ENCODE peak calls at places on chromosomes 1 and 21, in six cellular contexts. D, P, L, A, T and J are unnamed samples.

GRCh38 chr1:185938396-185938795 is 204.2 kb downstream of the HMCN1 start:
- DNase-seq in P (no peak), L (no peak), D (no peak), T (no peak), A (no peak), J (no peak)

GRCh38 chr21:41245509-41246135 is 71.0 kb upstream of the FAM3B start:
- DNase-seq in A (no peak), L (no peak), D (no peak), T (peak; percentile 8), P (no peak), J (no peak)

GRCh38 chr1:28751315-28752056 is 14.7 kb downstream of the YTHDF2 start:
- DNase-seq in T (no peak), D (no peak), A (no peak), P (peak; percentile 31), L (no peak), J (no peak)

GRCh38 chr1:164689672-164690655 is 131.0 kb downstream of the PBX1 start:
- DNase-seq in P (peak; percentile 39), A (no peak), T (no peak), L (peak; percentile 70), D (no peak), J (no peak)

GRCh38 chr1:22709891-22710687 is 550 bp upstream of the EPHB2 start:
- DNase-seq in A (no peak), D (no peak), T (peak; percentile 78), L (peak; percentile 89), P (peak; percentile 70), J (no peak)

GRCh38 chr21:15837603-15838002 is 107.8 kb downstream of the USP25 start:
- DNase-seq in T (no peak), A (no peak), L (no peak), D (no peak), P (no peak), J (no peak)

GRCh38 chr1:55848906-55849305 is 633.7 kb upstream of the USP24 start:
- DNase-seq in T (peak; percentile 68), P (no peak), L (no peak), D (no peak), A (no peak), J (no peak)

GRCh38 chr1:45266151-45266801 is 59.9 kb upstream of the ZSWIM5 start:
- DNase-seq in T (peak; percentile 10), D (no peak), L (no peak), P (peak; percentile 44), A (peak; percentile 61), J (peak; percentile 68)

GRCh38 chr1:30966690-30967369 is 58.3 kb upstream of the SDC3 start:
- DNase-seq in P (peak; percentile 27), L (peak; percentile 80), T (no peak), A (no peak), D (no peak), J (no peak)

GRCh38 chr1:19032413-19032695 is 75.9 kb upstream of the IFFO2 start:
- DNase-seq in P (no peak), L (no peak), D (no peak), A (no peak), T (no peak), J (no peak)

GRCh38 chr1:37606481-37607263 is 10.9 kb upstream of the GNL2 start:
- DNase-seq in T (no peak), P (no peak), D (no peak), A (no peak), L (no peak), J (no peak)

GRCh38 chr1:224087358-224087757 is 26.6 kb upstream of the FBXO28 start:
- DNase-seq in P (no peak), D (no peak), T (no peak), A (no peak), L (no peak), J (no peak)

GRCh38 chr1:66613187-66613586 is 79.2 kb downstream of the SGIP1 start:
- DNase-seq in T (no peak), P (no peak), D (no peak), A (no peak), L (no peak), J (no peak)

GRCh38 chr21:46424062-46424591 is 34.6 kb upstream of the DIP2A start:
- DNase-seq in A (peak; percentile 77), T (no peak), L (no peak), P (no peak), D (no peak), J (no peak)

GRCh38 chr1:228017356-228018124 is 10.7 kb downstream of the WNT3A start:
- DNase-seq in L (no peak), D (peak; percentile 19), T (no peak), A (peak; percentile 51), P (no peak), J (peak; percentile 53)

GRCh38 chr21:37530901-37531351 is 164.4 kb downstream of the DYRK1A start:
- DNase-seq in L (no peak), D (no peak), T (no peak), P (no peak), A (no peak), J (no peak)

GRCh38 chr1:57204942-57205787 is 218.7 kb downstream of the DAB1 start:
- DNase-seq in P (no peak), A (no peak), T (peak; percentile 83), D (no peak), L (no peak), J (no peak)

GRCh38 chr1:186806477-186806876 is 22.3 kb upstream of the PLA2G4A start:
- DNase-seq in P (no peak), A (no peak), T (peak; percentile 63), L (no peak), D (no peak), J (no peak)

GRCh38 chr1:10968411-10968826 is 44.0 kb upstream of the TARDBP start:
- DNase-seq in A (no peak), T (no peak), D (no peak), L (no peak), P (no peak), J (no peak)

GRCh38 chr1:85437139-85437538 is 27.8 kb downstream of the DDAH1 start:
- DNase-seq in P (no peak), D (no peak), A (no peak), L (no peak), T (peak; percentile 21), J (no peak)

GRCh38 chr1:24323281-24323680 is 4.1 kb downstream of the GRHL3 start:
- DNase-seq in A (no peak), T (no peak), L (no peak), P (no peak), D (no peak), J (no peak)

GRCh38 chr1:80893140-80893539 is 907.6 kb upstream of the ADGRL2 start:
- DNase-seq in P (no peak), T (no peak), A (no peak), D (no peak), L (no peak), J (no peak)

GRCh38 chr21:40707271-40707670 is 139.7 kb downstream of the DSCAM start:
- DNase-seq in D (no peak), A (no peak), L (no peak), P (no peak), T (no peak), J (no peak)

GRCh38 chr21:31557956-31558838 is 101.3 kb upstream of the SOD1 start:
- DNase-seq in P (no peak), L (peak; percentile 84), A (peak; percentile 78), T (peak; percentile 57), D (no peak), J (no peak)

GRCh38 chr1:155131846-155132245 is 3.8 kb upstream of the SLC50A1 start:
- DNase-seq in T (no peak), D (no peak), L (no peak), P (no peak), A (no peak), J (no peak)

GRCh38 chr1:155133799-155134281 is 1.8 kb upstream of the SLC50A1 start:
- DNase-seq in A (peak; percentile 71), T (no peak), D (no peak), P (no peak), L (no peak), J (no peak)

GRCh38 chr1:155128755-155129473 is 1.2 kb downstream of the EFNA1 start:
- DNase-seq in T (peak; percentile 65), A (peak; percentile 71), L (peak; percentile 64), P (no peak), D (no peak), J (peak; percentile 69)

GRCh38 chr1:155130272-155131006 is 2.8 kb downstream of the EFNA1 start:
- DNase-seq in L (no peak), T (peak; percentile 63), D (no peak), A (no peak), P (no peak), J (no peak)

GRCh38 chr1:155131285-155131684 is 3.6 kb downstream of the EFNA1 start:
- DNase-seq in P (no peak), L (no peak), D (no peak), T (no peak), A (no peak), J (peak; percentile 70)
- TF ChIP-seq POLR2AphosphoS5 in P (no peak), L (no peak), D (no peak), T (no peak), A (no peak), J (no peak)

GRCh38 chr1:155324717-155325595 is 4.3 kb downstream of the RUSC1 start:
- DNase-seq in T (peak; percentile 94), D (peak; percentile 69), P (peak; percentile 72), L (peak; percentile 78), A (peak; percentile 86), J (peak; percentile 86)
- TF ChIP-seq POLR2AphosphoS5 in T (no peak), D (no peak), P (no peak), L (no peak), A (no peak), J (no peak)

DNA sequence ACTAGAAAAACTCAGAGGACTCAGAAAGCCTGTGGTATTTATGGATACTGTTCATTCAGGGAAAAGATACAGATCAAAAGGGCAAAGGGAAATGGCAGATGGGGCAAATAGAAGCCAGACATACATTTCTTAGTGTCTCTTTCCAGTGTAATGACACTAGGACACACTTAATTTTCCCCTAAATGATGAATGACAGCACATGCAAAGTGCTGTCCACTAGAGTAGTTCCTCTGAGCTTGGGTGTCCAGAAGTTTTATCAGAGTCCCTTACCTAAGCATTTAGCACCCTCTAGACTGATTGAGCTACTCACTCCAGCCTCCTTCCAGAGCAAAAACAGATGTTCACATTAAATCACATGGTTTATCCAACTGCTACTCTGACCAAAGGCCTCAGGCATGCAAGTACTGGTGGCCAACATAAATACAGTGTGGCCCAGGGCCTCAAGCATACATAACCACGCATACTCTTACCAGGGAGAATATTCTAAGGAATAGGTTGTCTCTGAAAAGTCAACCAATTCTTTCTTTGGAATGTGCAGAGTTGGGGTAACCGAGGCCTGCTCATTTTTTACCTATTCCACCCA is 166.9 kb downstream of the NCAM2 start:
- DNase-seq in T (no peak), A (no peak), D (no peak), L (peak; percentile 14), P (no peak), J (no peak)
- TF ChIP-seq POLR2AphosphoS5 in T (no peak), A (no peak), D (no peak), L (peak; percentile 41), P (no peak), J (peak; percentile 67)

DNA sequence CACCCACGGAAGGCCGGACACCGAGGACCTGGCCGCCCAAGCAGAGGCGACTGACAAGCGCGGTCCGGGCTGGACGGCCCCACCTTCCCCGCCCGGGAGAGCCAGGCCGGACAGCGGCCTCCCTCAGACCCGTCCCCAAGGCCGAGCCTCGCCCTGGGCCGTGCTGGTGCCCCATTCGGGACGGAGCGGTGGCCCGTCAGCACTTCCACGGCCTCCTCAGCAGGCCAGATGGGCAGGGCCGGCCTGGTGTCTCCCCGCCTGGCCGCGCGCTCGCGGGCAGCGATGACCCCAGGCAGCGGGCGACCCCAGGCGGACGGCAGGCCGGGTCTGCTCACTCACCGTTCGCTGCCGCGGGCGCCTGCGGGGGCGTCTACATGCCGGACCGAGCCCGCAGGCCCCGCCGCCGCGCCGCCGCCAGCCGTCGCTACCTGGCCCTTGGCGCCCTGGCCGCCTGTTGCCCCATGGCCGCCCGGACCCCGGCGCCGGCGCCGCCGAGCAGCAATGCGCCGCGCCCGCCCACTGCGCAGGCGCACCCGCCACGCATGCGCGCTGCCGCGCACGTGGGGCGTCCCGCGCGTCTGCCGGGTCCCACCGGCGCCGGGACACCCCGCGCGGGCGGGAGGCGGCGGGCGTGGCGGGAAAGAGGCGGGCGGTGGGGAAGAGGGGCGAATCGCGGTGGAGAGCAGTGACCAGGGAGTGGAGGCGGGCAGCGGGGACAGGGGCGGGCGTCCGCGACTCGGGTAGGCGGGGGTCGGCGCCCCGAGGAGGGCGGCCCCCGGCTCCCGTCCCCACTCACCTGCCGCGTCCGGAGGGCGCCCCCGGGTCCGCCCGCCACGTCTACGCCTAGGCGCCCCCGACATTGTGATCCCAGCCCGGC is at the start of gene NADK:
- DNase-seq in T (peak; percentile 64), A (peak; percentile 94), P (peak; percentile 94), D (no peak), L (peak; percentile 98), J (peak; percentile 78)
- TF ChIP-seq POLR2AphosphoS5 in T (no peak), A (no peak), P (no peak), D (no peak), L (no peak), J (no peak)